ENCODE peak calls at places on chromosomes 3 and 15, in four cellular contexts. J, Y, W and M are unnamed samples.

GRCh38 chr3:175668300-175668699 is 809.2 kb downstream of the NAALADL2 start:
- DNase-seq in W (no peak), Y (no peak), J (no peak), M (no peak)

GRCh38 chr15:71329509-71330260 is 214.4 kb downstream of the THSD4 start:
- DNase-seq in J (no peak), Y (no peak), W (no peak), M (no peak)

GRCh38 chr3:42421818-42422796 is 11.7 kb upstream of the LYZL4 start:
- DNase-seq in Y (no peak), W (no peak), J (peak), M (no peak)

GRCh38 chr3:124401841-124402240 is 328.4 kb upstream of the UMPS start:
- DNase-seq in W (no peak), J (no peak), Y (no peak), M (no peak)

GRCh38 chr3:46500631-46501377 is 3.0 kb downstream of the RTP3 start:
- DNase-seq in Y (no peak), J (no peak), W (peak), M (no peak)

GRCh38 chr3:184578822-184579221 is 17.2 kb downstream of the EPHB3 start:
- DNase-seq in W (no peak), Y (no peak), J (peak), M (no peak)

GRCh38 chr3:5731100-5731499 is 543.6 kb downstream of the EDEM1 start:
- DNase-seq in Y (peak), W (no peak), J (no peak), M (no peak)

GRCh38 chr15:37788330-37788729 is 146.1 kb upstream of the TMCO5A start:
- DNase-seq in J (no peak), W (no peak), Y (no peak), M (no peak)

GRCh38 chr3:42803800-42804112 is 534 bp downstream of the HIGD1A start:
- DNase-seq in J (peak), W (no peak), Y (peak), M (peak)

GRCh38 chr15:26879770-26880169 is 12.9 kb downstream of the GABRA5 start:
- DNase-seq in W (no peak), Y (no peak), J (no peak), M (no peak)

GRCh38 chr3:112038863-112039262 is 4.3 kb downstream of the TMPRSS7 start:
- DNase-seq in J (no peak), W (peak), Y (no peak), M (no peak)

GRCh38 chr15:40941078-40941527 is 12.0 kb downstream of the DLL4 start:
- DNase-seq in Y (no peak), J (no peak), W (no peak), M (no peak)

GRCh38 chr15:40943764-40944365 is 9.4 kb upstream of the CHAC1 start:
- DNase-seq in W (no peak), J (no peak), Y (no peak), M (no peak)

GRCh38 chr15:40942865-40943264 is 10.4 kb upstream of the CHAC1 start:
- DNase-seq in W (no peak), Y (no peak), J (no peak), M (no peak)

GRCh38 chr15:40941528-40942336 is 11.5 kb upstream of the CHAC1 start:
- DNase-seq in W (no peak), Y (peak), J (peak), M (peak)

GRCh38 chr15:40942337-40942854 is 10.9 kb upstream of the CHAC1 start:
- DNase-seq in W (no peak), Y (no peak), J (no peak), M (no peak)
- TF ChIP-seq FOXM1 in W (no peak), Y (no peak), J (no peak), M (no peak)

DNA sequence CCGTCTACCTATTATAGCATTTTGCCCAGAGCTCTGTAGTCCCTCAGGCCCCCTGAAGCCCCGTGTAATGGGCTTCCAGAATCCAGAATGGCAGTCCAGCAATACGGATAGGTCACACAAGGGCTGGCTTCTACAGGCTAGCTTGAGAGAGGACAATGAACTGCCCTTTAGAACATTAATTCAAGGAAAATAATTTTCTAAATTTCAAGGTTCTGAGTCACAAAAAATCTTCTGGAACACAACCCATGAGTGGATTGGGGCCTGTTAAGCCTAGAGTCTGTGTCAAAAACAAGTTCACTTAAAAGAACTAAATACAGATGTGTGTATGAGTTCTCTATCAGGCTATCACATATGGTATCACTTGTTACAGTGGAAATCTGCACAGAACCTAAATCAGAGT is 28.8 kb downstream of the DCP1A start:
- DNase-seq in J (no peak), W (no peak), Y (no peak), M (no peak)
- TF ChIP-seq FOXK2 in J (no peak), W (no peak), Y (no peak), M (no peak)

GRCh38 chr15:39153718-39154117 is 427.2 kb upstream of the THBS1 start:
- DNase-seq in Y (no peak), W (no peak), J (no peak), M (no peak)
- TF ChIP-seq FOXM1 in Y (no peak), W (no peak), J (no peak), M (no peak)

GRCh38 chr3:196889844-196890243 is 22.1 kb downstream of the SENP5 start:
- DNase-seq in J (no peak), W (no peak), Y (no peak), M (no peak)

GRCh38 chr3:196890309-196890708 is 22.6 kb downstream of the SENP5 start:
- DNase-seq in J (no peak), Y (no peak), W (no peak), M (no peak)

GRCh38 chr3:196896229-196896628 is 28.5 kb downstream of the SENP5 start:
- DNase-seq in Y (no peak), W (no peak), J (no peak), M (no peak)

DNA sequence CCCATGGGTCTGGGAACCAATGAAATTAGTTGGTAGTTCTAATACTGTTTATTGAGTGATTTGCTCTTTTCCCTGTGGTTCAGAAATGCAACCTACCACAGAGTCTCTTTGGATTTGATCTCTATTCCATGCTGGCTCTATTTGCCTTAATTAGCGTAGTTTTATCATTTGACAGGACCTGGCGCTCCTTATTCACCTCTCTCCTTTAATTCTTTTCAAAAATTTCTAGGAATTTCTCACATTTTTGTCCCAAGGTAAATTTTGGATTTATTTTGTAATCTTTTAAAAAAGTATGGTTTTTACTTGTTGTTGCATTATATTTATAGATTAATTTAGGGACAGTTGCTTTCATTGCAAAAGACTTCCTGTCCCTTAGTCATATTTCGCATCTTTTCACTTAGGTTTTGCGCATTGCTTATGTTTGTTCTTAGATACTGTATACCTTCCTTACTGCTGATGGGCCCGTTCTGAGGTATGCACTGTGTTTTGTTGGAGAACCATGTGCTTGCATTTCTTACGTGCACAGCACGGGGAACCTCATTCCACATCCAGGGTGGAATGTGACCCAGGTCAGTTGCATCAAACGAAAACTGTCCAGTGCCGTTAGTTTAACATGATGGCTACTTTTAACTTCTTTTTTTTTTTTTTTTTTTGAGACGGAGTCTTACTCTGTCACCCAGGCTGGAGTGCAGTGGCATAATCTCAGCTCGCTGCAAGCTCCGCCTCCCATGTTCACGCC is 27.0 kb downstream of the SENP5 start:
- DNase-seq in Y (no peak), W (no peak), J (no peak), M (no peak)
- TF ChIP-seq FOXK2 in Y (no peak), W (no peak), J (no peak), M (no peak)